ENCODE peak calls at places on chromosomes 2 and 18, in six cellular contexts. J is endodermal cell, H is GM23338, G is fibroblast of the aortic adventitia, I is GM06990, N is lower lobe of right lung. D is an unnamed sample.

GRCh38 chr2:171293661-171294060 is 133.0 kb upstream of the TLK1 start:
- DNase-seq in J (no peak), H (no peak), G (no peak), I (no peak), N (no peak), D (no peak)

GRCh38 chr18:12744103-12744502 is 41.3 kb downstream of the PSMG2 start:
- DNase-seq in J (no peak), H (peak), G (peak), I (no peak), N (no peak), D (peak)

GRCh38 chr18:382423-382984 is 114.7 kb upstream of the THOC1 start:
- DNase-seq in J (no peak), H (no peak), G (no peak), I (no peak), N (no peak), D (no peak)

GRCh38 chr18:78237864-78238263 is 741.8 kb upstream of the SALL3 start:
- DNase-seq in J (no peak), H (no peak), G (no peak), I (no peak), N (no peak), D (no peak)

GRCh38 chr2:178298785-178299212 is 104.5 kb downstream of the OSBPL6 start:
- DNase-seq in J (no peak), H (no peak), G (peak), I (no peak), N (no peak), D (peak)

GRCh38 chr18:60676807-60677206 is 304.2 kb upstream of the MC4R start:
- DNase-seq in J (peak), H (peak), G (no peak), I (no peak), N (no peak), D (no peak)

GRCh38 chr2:53202063-53202462 is 565.5 kb upstream of the CHAC2 start:
- DNase-seq in J (no peak), H (peak), G (peak), I (no peak), N (no peak), D (peak)

GRCh38 chr2:152322222-152322621 is 12.8 kb upstream of the FMNL2 start:
- DNase-seq in J (no peak), H (no peak), G (no peak), I (no peak), N (no peak), D (no peak)

GRCh38 chr2:241846406-241846805 is 12.3 kb downstream of the PDCD1 start:
- DNase-seq in J (peak), H (no peak), G (no peak), I (no peak), N (peak), D (no peak)

GRCh38 chr18:59180150-59180845 is 39.7 kb upstream of the GRP start:
- DNase-seq in J (no peak), H (no peak), G (peak), I (no peak), N (no peak), D (peak)

GRCh38 chr2:120736955-120737801 is 1.5 kb downstream of the GLI2 start:
- DNase-seq in J (peak), H (peak), G (peak), I (no peak), N (no peak), D (peak)

GRCh38 chr2:107553534-107553933 is 273.2 kb upstream of the RGPD4 start:
- DNase-seq in J (no peak), H (no peak), G (no peak), I (no peak), N (no peak), D (peak)

GRCh38 chr2:108384662-108385393 is 7.1 kb downstream of the SULT1C4 start:
- DNase-seq in J (no peak), H (no peak), G (no peak), I (no peak), N (no peak), D (no peak)

GRCh38 chr2:175726213-175726612 is 275.9 kb downstream of the LNPK start:
- DNase-seq in J (no peak), H (no peak), G (peak), I (no peak), N (no peak), D (peak)

GRCh38 chr2:71743995-71744675 is 290.8 kb downstream of the DYSF start:
- DNase-seq in J (no peak), H (no peak), G (no peak), I (no peak), N (no peak), D (no peak)

GRCh38 chr2:70043252-70043875 is 43.9 kb upstream of the PCBP1 start:
- DNase-seq in J (no peak), H (no peak), G (no peak), I (no peak), N (peak), D (no peak)

GRCh38 chr2:197310940-197311485 is 433 bp upstream of the ANKRD44 start:
- DNase-seq in J (no peak), H (no peak), G (peak), I (no peak), N (no peak), D (no peak)

GRCh38 chr2:124533226-124533954 is 508.3 kb downstream of the CNTNAP5 start:
- DNase-seq in J (no peak), H (no peak), G (no peak), I (no peak), N (no peak), D (no peak)

GRCh38 chr2:237591379-237591881 is 896 bp upstream of the RAB17 start:
- DNase-seq in J (peak), H (no peak), G (no peak), I (no peak), N (peak), D (peak)

GRCh38 chr2:21800356-21800755 is 676.6 kb downstream of the TDRD15 start:
- DNase-seq in J (no peak), H (no peak), G (no peak), I (no peak), N (no peak), D (no peak)

GRCh38 chr18:32450874-32451273 is 19.8 kb downstream of the GAREM1 start:
- DNase-seq in J (no peak), H (no peak), G (no peak), I (no peak), N (no peak), D (no peak)

GRCh38 chr2:127358044-127358443 is 29.7 kb downstream of the MAP3K2 start:
- DNase-seq in J (no peak), H (no peak), G (peak), I (no peak), N (no peak), D (peak)

GRCh38 chr2:164430166-164430783 is 191.0 kb downstream of the GRB14 start:
- DNase-seq in J (peak), H (peak), G (peak), I (no peak), N (no peak), D (peak)

GRCh38 chr2:142220901-142221300 is 90.1 kb upstream of the LRP1B start:
- DNase-seq in J (no peak), H (no peak), G (no peak), I (no peak), N (no peak), D (peak)

GRCh38 chr2:109415460-109416004 is 198.2 kb downstream of the SEPTIN10 start:
- DNase-seq in J (peak), H (peak), G (no peak), I (no peak), N (no peak), D (no peak)

GRCh38 chr2:192145496-192145895 is 49.2 kb downstream of the TMEFF2 start:
- DNase-seq in J (no peak), H (no peak), G (no peak), I (no peak), N (no peak), D (no peak)

GRCh38 chr2:129887688-129888266 is 91.7 kb upstream of the RAB6C start:
- DNase-seq in J (peak), H (no peak), G (no peak), I (no peak), N (no peak), D (no peak)

GRCh38 chr2:118167026-118167425 is 78.8 kb downstream of the INSIG2 start:
- DNase-seq in J (no peak), H (no peak), G (no peak), I (no peak), N (no peak), D (no peak)

GRCh38 chr2:118168606-118169005 is 80.3 kb downstream of the INSIG2 start:
- DNase-seq in J (no peak), H (no peak), G (no peak), I (no peak), N (no peak), D (no peak)

GRCh38 chr2:118166242-118166641 is 78.0 kb downstream of the INSIG2 start:
- DNase-seq in J (no peak), H (no peak), G (no peak), I (no peak), N (no peak), D (no peak)

GRCh38 chr2:118165595-118165994 is 77.3 kb downstream of the INSIG2 start:
- DNase-seq in J (no peak), H (no peak), G (no peak), I (no peak), N (no peak), D (no peak)

DNA sequence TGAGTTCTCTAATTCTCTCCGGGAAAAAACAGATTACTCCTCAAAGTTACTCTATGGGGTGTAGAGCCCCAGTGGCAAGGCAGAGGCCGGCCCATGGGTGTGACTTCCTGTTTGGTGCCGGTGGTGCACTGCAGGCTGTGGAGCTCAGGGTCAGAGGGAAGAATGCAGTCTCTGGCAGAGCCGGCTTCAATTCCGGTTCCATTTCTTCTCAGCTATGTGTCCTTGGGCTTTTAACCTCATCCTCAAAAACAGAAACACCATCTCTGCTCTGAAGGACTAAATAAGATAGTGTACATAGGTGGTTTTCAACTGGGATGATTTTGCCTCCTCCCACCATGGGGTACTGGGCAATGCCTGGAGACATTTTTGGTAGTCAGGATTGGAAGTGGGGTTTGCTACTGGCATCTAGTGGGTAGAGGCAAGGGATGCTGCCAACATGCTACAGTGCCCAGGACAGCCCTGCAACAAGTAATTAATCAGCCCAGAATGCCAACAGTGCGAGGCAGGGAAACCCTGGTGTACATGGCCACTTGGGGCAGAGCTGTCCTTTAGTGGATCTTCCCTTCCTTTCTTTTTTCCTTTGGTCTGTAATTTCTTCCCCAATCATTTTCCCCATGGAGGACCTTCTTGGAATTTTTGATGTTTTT is 81.2 kb downstream of the INSIG2 start:
- DNase-seq in J (peak), H (peak), G (no peak), I (no peak), N (peak), D (no peak)
- TF ChIP-seq CTCF in J (peak), H (no peak), G (no peak), I (no peak), N (no peak), D (no peak)

GRCh38 chr18:55323051-55323994 is 264.7 kb downstream of the TCF4 start:
- DNase-seq in J (no peak), H (peak), G (peak), I (no peak), N (no peak), D (peak)

GRCh38 chr18:55322176-55322735 is 265.7 kb downstream of the TCF4 start:
- DNase-seq in J (peak), H (peak), G (peak), I (peak), N (peak), D (peak)

GRCh38 chr18:55321268-55322175 is 266.5 kb downstream of the TCF4 start:
- DNase-seq in J (peak), H (peak), G (peak), I (peak), N (peak), D (peak)

GRCh38 chr18:55326134-55326533 is 261.9 kb downstream of the TCF4 start:
- DNase-seq in J (no peak), H (no peak), G (no peak), I (no peak), N (no peak), D (no peak)

DNA sequence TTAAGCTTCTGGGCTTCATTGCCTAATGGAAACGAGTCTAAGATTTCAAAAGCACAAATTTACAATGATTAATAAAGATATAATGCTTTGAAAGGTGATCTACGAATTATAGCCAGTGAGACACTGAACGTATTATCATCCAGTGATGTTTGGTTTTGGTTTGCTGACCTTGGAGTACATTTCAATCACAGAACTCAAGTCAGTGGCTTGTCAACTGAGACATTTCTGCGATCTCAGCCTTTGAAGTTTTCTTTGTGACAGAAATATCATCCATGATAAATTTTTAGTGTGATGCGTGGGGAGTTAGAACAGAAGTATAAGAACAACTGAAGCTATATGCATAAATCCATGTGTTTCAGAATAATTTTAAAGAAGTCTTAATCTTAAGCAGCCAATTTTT is 263.8 kb downstream of the TCF4 start:
- DNase-seq in J (no peak), H (no peak), G (no peak), I (no peak), N (no peak), D (no peak)
- H3K4me3 ChIP-seq in J (no peak), H (no peak), G (no peak), I (no peak), N (no peak), D (no peak)

DNA sequence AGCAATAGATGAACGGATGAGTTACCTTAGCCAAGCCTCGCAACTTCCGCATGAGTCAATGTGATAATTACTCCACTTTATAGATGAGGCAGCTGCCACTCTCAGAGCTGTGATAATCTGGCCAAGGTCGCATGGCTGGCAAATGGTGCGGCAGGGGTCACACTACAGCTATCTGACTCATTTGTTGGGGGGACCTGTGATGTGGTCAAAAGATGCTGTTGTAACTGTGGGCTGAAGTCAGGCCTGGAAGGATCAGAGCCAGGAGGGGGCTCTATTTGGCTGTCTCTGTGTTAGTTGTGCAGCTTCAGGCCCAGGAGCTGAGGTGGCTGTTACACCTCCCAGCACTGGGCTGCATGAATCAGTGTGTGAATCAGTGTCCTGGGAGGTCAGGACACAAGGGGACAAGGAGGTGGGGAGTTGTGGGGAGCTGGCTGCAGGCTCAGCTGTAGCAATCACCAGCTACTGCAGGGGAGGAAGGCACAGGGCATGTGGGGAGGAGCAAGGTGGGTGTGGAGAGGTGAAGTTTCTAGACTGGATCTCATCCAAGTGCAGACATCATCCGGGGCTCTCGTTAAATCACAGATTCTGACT is 33.1 kb downstream of the NGEF start:
- DNase-seq in J (peak), H (no peak), G (peak), I (no peak), N (no peak), D (peak)
- TF ChIP-seq CTCF in J (no peak), H (no peak), G (peak), I (no peak), N (no peak), D (peak)

GRCh38 chr18:3216987-3217386 is 2.8 kb downstream of the MYOM1 start:
- DNase-seq in J (no peak), H (no peak), G (no peak), I (no peak), N (no peak), D (no peak)

GRCh38 chr18:3218817-3219216 is 951 bp downstream of the MYOM1 start:
- DNase-seq in J (no peak), H (no peak), G (no peak), I (no peak), N (no peak), D (no peak)

GRCh38 chr18:3217930-3218647 is 1.7 kb downstream of the MYOM1 start:
- DNase-seq in J (peak), H (peak), G (peak), I (no peak), N (no peak), D (peak)

GRCh38 chr18:3221496-3221895 is 1.7 kb upstream of the MYOM1 start:
- DNase-seq in J (no peak), H (no peak), G (no peak), I (no peak), N (no peak), D (no peak)

DNA sequence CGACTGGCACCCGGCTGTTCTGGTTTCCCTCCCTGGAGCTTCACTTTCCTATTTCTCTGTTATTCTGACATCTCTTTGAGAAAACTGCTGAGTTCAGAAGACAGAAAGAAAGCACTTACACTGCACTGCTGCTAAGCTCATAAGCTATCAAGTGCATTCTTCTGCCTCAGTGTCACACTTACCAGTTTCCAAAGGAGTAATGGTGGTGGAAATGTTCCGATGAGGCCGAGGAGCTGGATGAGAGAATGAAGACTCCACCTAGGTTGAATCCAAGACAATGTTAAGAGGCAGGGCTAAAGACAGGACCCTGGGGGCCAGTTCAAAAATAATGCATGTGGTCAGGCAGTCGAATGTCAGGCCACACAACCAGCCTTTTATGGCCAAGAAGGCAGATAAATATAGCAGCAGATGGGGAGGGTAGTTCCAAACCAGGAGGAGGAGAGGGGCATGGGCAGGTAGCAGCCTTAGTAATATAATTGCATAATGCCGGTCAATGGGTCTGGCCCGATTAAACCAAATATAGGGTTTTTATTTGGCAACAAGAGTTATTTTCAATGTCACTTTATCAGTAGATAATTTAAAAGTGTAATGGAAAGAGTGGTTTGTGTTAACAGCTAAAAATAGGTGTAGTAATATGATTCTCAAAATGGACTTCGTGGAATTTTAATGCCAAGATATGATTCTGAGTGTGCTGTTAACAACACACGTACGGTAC is at the start of gene MYOM1:
- DNase-seq in J (no peak), H (no peak), G (no peak), I (no peak), N (no peak), D (no peak)
- H3K4me3 ChIP-seq in J (peak), H (no peak), G (no peak), I (no peak), N (no peak), D (no peak)

DNA sequence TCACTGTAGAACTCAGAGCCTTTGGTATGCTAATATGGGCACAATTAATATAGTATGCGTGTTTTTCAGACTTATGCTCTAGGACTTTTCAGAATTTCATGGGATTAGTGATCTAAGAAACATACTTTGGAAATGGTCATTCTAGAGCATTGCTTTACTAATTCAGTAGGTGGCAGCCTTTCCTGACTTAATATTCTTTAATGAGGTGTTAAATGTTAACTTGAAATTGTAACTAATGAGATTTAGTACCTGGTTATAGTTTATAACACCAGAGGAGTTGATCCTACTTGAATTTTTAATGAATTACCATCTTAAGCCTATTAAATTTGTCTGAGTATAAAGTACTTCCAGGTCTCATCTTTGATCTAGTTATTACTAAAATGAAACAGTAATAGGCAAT is 28.5 kb downstream of the ACTR2 start:
- DNase-seq in J (no peak), H (peak), G (no peak), I (no peak), N (no peak), D (no peak)
- TF ChIP-seq CTCF in J (peak), H (peak), G (peak), I (peak), N (peak), D (peak)

GRCh38 chr2:166375205-166375735 is 474 bp downstream of the SCN9A start:
- DNase-seq in J (no peak), H (peak), G (peak), I (no peak), N (no peak), D (peak)

GRCh38 chr2:166373951-166374350 is 1.8 kb downstream of the SCN9A start:
- DNase-seq in J (no peak), H (peak), G (peak), I (no peak), N (no peak), D (peak)

GRCh38 chr2:166376488-166376828 is 714 bp upstream of the SCN9A start:
- DNase-seq in J (no peak), H (no peak), G (no peak), I (no peak), N (no peak), D (no peak)

GRCh38 chr2:166375736-166376487 is at the start of gene SCN9A:
- DNase-seq in J (peak), H (peak), G (peak), I (peak), N (peak), D (peak)

GRCh38 chr2:166376873-166377272 is 1.1 kb upstream of the SCN9A start:
- DNase-seq in J (no peak), H (no peak), G (no peak), I (no peak), N (no peak), D (no peak)
- H3K4me3 ChIP-seq in J (no peak), H (peak), G (no peak), I (no peak), N (peak), D (no peak)

GRCh38 chr2:64650722-64651338 is 2.9 kb downstream of the SERTAD2 start:
- DNase-seq in J (no peak), H (no peak), G (no peak), I (no peak), N (no peak), D (no peak)
- TF ChIP-seq CTCF in J (no peak), H (no peak), G (no peak), I (no peak), N (no peak), D (no peak)